ENCODE peak calls at places on chromosomes 16 and 17, in seven cellular contexts. G, D, P, W, L, B and F are unnamed samples.

GRCh38 chr17:54899721-54900456 is 763 bp upstream of the TOM1L1 start:
- DNase-seq in G (no peak), D (no peak), P (peak), W (peak), L (no peak), B (no peak), F (no peak)

GRCh38 chr17:48748728-48749566 is 20.4 kb upstream of the HOXB13 start:
- DNase-seq in G (no peak), D (no peak), P (no peak), W (no peak), L (no peak), B (peak), F (no peak)

GRCh38 chr16:80085606-80086005 is 455.2 kb upstream of the DYNLRB2 start:
- DNase-seq in G (no peak), D (no peak), P (no peak), W (no peak), L (no peak), B (no peak), F (no peak)

GRCh38 chr16:60605176-60605575 is 1431.1 kb downstream of the CDH8 start:
- DNase-seq in G (no peak), D (no peak), P (no peak), W (no peak), L (no peak), B (no peak), F (no peak)

GRCh38 chr17:70562137-70562536 is 392.8 kb downstream of the KCNJ2 start:
- DNase-seq in G (no peak), D (no peak), P (no peak), W (no peak), L (no peak), B (no peak), F (no peak)

GRCh38 chr16:17369441-17369951 is 101.3 kb downstream of the XYLT1 start:
- DNase-seq in G (peak), D (no peak), P (no peak), W (no peak), L (peak), B (no peak), F (no peak)

GRCh38 chr17:52145496-52145895 is 13.0 kb downstream of the CA10 start:
- DNase-seq in G (no peak), D (no peak), P (no peak), W (no peak), L (no peak), B (peak), F (no peak)

GRCh38 chr17:13477180-13477611 is 124.5 kb downstream of the HS3ST3A1 start:
- DNase-seq in G (no peak), D (peak), P (peak), W (no peak), L (no peak), B (peak), F (no peak)

GRCh38 chr17:40338058-40338457 is 26.5 kb downstream of the GJD3 start:
- DNase-seq in G (no peak), D (no peak), P (no peak), W (no peak), L (no peak), B (no peak), F (no peak)

GRCh38 chr16:30694926-30695678 is 3.9 kb upstream of the SRCAP start:
- DNase-seq in G (no peak), D (peak), P (no peak), W (no peak), L (no peak), B (no peak), F (no peak)

GRCh38 chr17:57215317-57215716 is 41.0 kb upstream of the MSI2 start:
- DNase-seq in G (no peak), D (no peak), P (no peak), W (no peak), L (no peak), B (no peak), F (no peak)

GRCh38 chr16:10552998-10553491 is 27.4 kb downstream of the EMP2 start:
- DNase-seq in G (peak), D (no peak), P (no peak), W (peak), L (peak), B (no peak), F (no peak)

GRCh38 chr17:57440522-57441269 is 184.4 kb downstream of the MSI2 start:
- DNase-seq in G (peak), D (peak), P (peak), W (peak), L (peak), B (peak), F (peak)

GRCh38 chr17:46772879-46773620 is 45.4 kb downstream of the WNT3 start:
- DNase-seq in G (no peak), D (no peak), P (no peak), W (no peak), L (peak), B (no peak), F (no peak)

GRCh38 chr17:59859444-59860025 is 33.2 kb downstream of the TUBD1 start:
- DNase-seq in G (no peak), D (peak), P (peak), W (no peak), L (no peak), B (peak), F (no peak)

GRCh38 chr17:77810536-77810935 is 148.0 kb upstream of the TNRC6C start:
- DNase-seq in G (peak), D (peak), P (peak), W (peak), L (peak), B (peak), F (peak)

GRCh38 chr16:4517812-4518211 is 20.8 kb downstream of the CDIP1 start:
- DNase-seq in G (no peak), D (peak), P (peak), W (peak), L (no peak), B (peak), F (no peak)

GRCh38 chr16:88939814-88940195 is 37.2 kb downstream of the CBFA2T3 start:
- DNase-seq in G (peak), D (no peak), P (no peak), W (no peak), L (peak), B (no peak), F (no peak)

GRCh38 chr16:88941933-88942909 is 34.8 kb downstream of the CBFA2T3 start:
- DNase-seq in G (peak), D (peak), P (no peak), W (peak), L (peak), B (no peak), F (no peak)

GRCh38 chr16:88938933-88939813 is 37.8 kb downstream of the CBFA2T3 start:
- DNase-seq in G (peak), D (peak), P (no peak), W (no peak), L (no peak), B (no peak), F (no peak)

GRCh38 chr16:88941051-88941932 is 35.7 kb downstream of the CBFA2T3 start:
- DNase-seq in G (peak), D (peak), P (no peak), W (no peak), L (no peak), B (no peak), F (no peak)

GRCh38 chr16:88940196-88941050 is 36.6 kb downstream of the CBFA2T3 start:
- DNase-seq in G (peak), D (peak), P (no peak), W (no peak), L (no peak), B (no peak), F (no peak)
- H3K4me3 ChIP-seq in G (peak), D (no peak), P (no peak), W (no peak), L (peak), B (no peak), F (peak)

DNA sequence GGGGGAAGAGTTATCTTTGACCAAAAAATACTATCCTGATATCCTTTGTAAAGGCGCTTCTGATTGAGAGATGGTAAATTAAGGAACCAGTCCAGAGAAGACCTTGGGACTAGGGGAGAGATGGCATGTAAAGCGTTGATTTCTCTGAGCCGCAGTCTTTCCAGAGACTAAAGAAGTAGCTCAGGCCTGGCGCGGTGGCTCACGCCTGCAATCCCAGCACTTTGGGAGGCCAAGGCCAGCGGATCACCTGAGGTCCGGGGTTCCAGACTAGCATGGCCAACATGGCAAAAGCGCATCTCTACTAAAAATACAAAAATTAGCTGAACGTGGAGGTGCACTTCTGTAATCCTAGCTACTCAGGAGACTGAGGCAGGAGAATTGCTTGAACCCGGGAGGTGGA is 625 bp upstream of the CENPT start:
- DNase-seq in G (no peak), D (no peak), P (no peak), W (no peak), L (no peak), B (no peak), F (no peak)
- H3K4me3 ChIP-seq in G (peak), D (peak), P (peak), W (peak), L (peak), B (peak), F (peak)

GRCh38 chr17:26963163-26963503 is 330.8 kb upstream of the WSB1 start:
- DNase-seq in G (no peak), D (no peak), P (no peak), W (no peak), L (no peak), B (no peak), F (no peak)

GRCh38 chr17:26962255-26963162 is 331.4 kb upstream of the WSB1 start:
- DNase-seq in G (no peak), D (no peak), P (no peak), W (no peak), L (no peak), B (no peak), F (no peak)
- H3K4me3 ChIP-seq in G (no peak), D (no peak), P (no peak), W (no peak), L (no peak), B (no peak), F (peak)

DNA sequence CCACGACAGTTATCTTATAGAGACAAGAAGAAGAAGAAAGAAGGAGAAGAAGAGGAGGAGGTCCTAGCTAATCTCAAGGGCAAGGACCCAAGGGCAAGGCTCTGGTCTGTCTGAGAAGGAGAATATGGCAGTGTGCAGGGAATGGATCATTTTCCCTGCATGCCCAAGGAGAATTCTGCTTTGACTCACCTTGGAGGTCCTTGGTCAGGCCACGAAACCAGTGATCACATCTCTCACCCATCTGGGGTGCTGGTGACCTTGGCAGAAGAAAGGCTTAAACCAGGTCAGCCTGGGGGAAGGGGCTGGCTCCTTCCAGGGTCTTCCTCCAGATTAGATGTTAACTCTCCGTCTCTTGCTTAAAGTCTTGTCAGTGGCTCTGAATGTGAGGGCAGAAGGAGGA is 1.6 kb upstream of the FMNL1 start:
- DNase-seq in G (no peak), D (no peak), P (no peak), W (no peak), L (no peak), B (no peak), F (no peak)
- H3K4me3 ChIP-seq in G (no peak), D (no peak), P (no peak), W (no peak), L (no peak), B (no peak), F (no peak)

GRCh38 chr17:35448214-35448898 is at the start of gene SLFN13:
- DNase-seq in G (peak), D (peak), P (peak), W (peak), L (peak), B (peak), F (no peak)

GRCh38 chr17:35449371-35449931 is 885 bp upstream of the SLFN13 start:
- DNase-seq in G (peak), D (peak), P (no peak), W (no peak), L (peak), B (peak), F (no peak)

GRCh38 chr17:35448899-35449227 is 297 bp upstream of the SLFN13 start:
- DNase-seq in G (no peak), D (no peak), P (no peak), W (no peak), L (no peak), B (no peak), F (no peak)

DNA sequence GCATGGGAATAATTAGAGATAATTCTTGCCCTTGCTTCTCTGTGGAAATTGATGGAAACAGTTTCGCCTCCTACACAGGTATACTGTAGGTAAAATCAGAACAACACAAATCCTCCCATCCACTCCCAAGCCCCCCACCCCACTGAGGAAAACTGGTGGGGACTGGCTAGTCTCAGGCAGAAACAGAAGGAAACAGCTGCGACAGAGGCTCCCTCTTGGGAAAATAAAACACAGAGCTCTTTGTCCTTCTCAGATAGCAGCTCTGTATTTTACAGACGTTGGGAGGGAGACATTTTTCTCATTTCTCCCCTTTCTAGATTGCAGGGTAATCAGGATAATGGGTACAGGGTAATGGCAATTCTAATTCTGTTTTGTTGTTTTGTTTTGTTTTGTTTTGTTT is 1.1 kb downstream of the SLFN13 start:
- DNase-seq in G (no peak), D (no peak), P (no peak), W (no peak), L (no peak), B (no peak), F (no peak)
- H3K4me3 ChIP-seq in G (peak), D (no peak), P (no peak), W (no peak), L (peak), B (no peak), F (no peak)

DNA sequence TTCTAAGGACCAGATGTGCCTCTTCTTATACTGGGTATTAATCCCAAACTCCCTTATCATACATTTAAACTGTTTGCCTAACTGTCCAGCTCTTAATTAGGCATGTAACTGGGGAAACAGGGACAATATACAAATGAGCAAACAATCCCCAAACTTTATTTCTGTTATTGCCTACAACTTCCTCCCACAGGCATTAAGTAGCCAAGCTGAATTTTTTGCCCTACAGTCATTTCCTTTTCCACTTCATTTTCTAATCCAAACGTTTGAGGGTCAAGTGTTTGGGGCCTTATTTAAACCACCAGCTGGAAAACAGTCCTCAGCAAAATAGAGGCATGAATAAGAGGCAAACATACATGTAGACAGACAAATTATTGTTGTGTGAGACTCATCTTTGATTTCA is 77.4 kb upstream of the CCL2 start:
- DNase-seq in G (no peak), D (peak), P (peak), W (no peak), L (no peak), B (peak), F (no peak)
- H3K4me3 ChIP-seq in G (no peak), D (no peak), P (no peak), W (no peak), L (no peak), B (no peak), F (no peak)